ENCODE peak calls at places on chromosomes 11 and 22, in nine cellular contexts. G is H9, Q is retinal pigment epithelial cell, C is pancreas, O is endothelial cell, Z is tibial artery, X is osteocyte, V is tibial nerve, M is neural progenitor cell. W is an unnamed sample.

GRCh38 chr11:78830277-78830676 is 255.6 kb upstream of the NARS2 start:
- DNase-seq in C (no peak), O (no peak), V (no peak), Q (no peak), X (no peak), Z (no peak), G (peak), M (no peak), W (no peak)

GRCh38 chr22:30159561-30160353 is 79.5 kb downstream of the HORMAD2 start:
- DNase-seq in X (no peak), G (no peak), C (no peak), M (no peak), Q (peak), O (no peak), Z (no peak), V (no peak), W (no peak)

GRCh38 chr22:30878516-30879365 is 89.8 kb downstream of the MORC2 start:
- DNase-seq in C (no peak), V (no peak), G (no peak), Q (no peak), O (no peak), Z (no peak), X (no peak), M (no peak), W (no peak)

GRCh38 chr11:6219359-6219758 is 14.0 kb downstream of the C11orf42 start:
- DNase-seq in C (no peak), O (peak), Z (no peak), G (no peak), X (no peak), M (no peak), Q (no peak), V (no peak), W (no peak)

GRCh38 chr11:124817036-124817435 is 16.8 kb upstream of the MSANTD2 start:
- DNase-seq in C (no peak), G (no peak), V (no peak), Q (no peak), M (no peak), X (peak), O (no peak), Z (no peak), W (no peak)

GRCh38 chr22:40276877-40277823 is 69.2 kb upstream of the ADSL start:
- DNase-seq in M (no peak), Q (no peak), X (peak), O (no peak), Z (peak), G (no peak), C (no peak), V (no peak), W (no peak)

GRCh38 chr11:76641905-76642304 is 28.6 kb downstream of the LRRC32 start:
- DNase-seq in V (no peak), X (peak), C (no peak), M (no peak), Q (no peak), G (no peak), Z (no peak), O (peak), W (no peak)

GRCh38 chr11:67435727-67436458 is 1.6 kb downstream of the PTPRCAP start:
- DNase-seq in C (no peak), M (no peak), G (no peak), V (no peak), O (no peak), Q (no peak), X (no peak), Z (peak), W (no peak)

GRCh38 chr11:110130642-110131238 is 37.5 kb downstream of the ZC3H12C start:
- DNase-seq in C (no peak), X (no peak), M (peak), G (peak), V (no peak), Z (no peak), Q (peak), O (no peak), W (no peak)

GRCh38 chr11:61906522-61906909 is 10.8 kb downstream of the RAB3IL1 start:
- DNase-seq in M (no peak), G (no peak), Z (no peak), X (no peak), C (no peak), O (no peak), V (no peak), Q (no peak), W (no peak)

GRCh38 chr11:77407613-77408012 is 66.3 kb downstream of the PAK1 start:
- DNase-seq in C (peak), O (no peak), M (no peak), Z (no peak), Q (peak), X (no peak), G (no peak), V (no peak), W (no peak)

GRCh38 chr22:21807545-21807944 is 59.9 kb downstream of the MAPK1 start:
- DNase-seq in V (no peak), X (no peak), O (no peak), C (no peak), G (no peak), M (no peak), Q (no peak), Z (no peak), W (no peak)

GRCh38 chr11:124867700-124868099 is 2.5 kb downstream of the ROBO3 start:
- DNase-seq in X (no peak), Z (no peak), M (peak), O (no peak), G (peak), C (no peak), Q (no peak), V (no peak), W (no peak)

GRCh38 chr11:115695677-115696451 is 191.6 kb upstream of the CADM1 start:
- DNase-seq in V (no peak), C (no peak), Q (no peak), Z (no peak), X (no peak), O (no peak), G (no peak), M (peak), W (no peak)

GRCh38 chr22:35688913-35689675 is 28.6 kb upstream of the APOL5 start:
- DNase-seq in Q (no peak), Z (no peak), M (no peak), X (peak), C (no peak), V (no peak), O (no peak), G (no peak), W (no peak)

GRCh38 chr11:93444671-93445073 is 98.5 kb downstream of the SMCO4 start:
- DNase-seq in X (no peak), Q (peak), Z (no peak), G (peak), C (peak), V (no peak), M (peak), O (no peak), W (no peak)

GRCh38 chr22:32544953-32545558 is 70.4 kb downstream of the FBXO7 start:
- DNase-seq in G (no peak), Q (no peak), O (no peak), V (no peak), M (no peak), C (no peak), X (no peak), Z (no peak), W (no peak)

GRCh38 chr11:111846063-111846462 is 25.3 kb downstream of the ALG9 start:
- DNase-seq in C (no peak), X (no peak), G (no peak), Z (no peak), Q (no peak), O (no peak), M (no peak), V (no peak), W (no peak)

GRCh38 chr11:72707032-72707431 is 32.8 kb upstream of the PDE2A start:
- DNase-seq in C (no peak), X (no peak), M (no peak), G (no peak), V (no peak), Z (no peak), Q (no peak), O (no peak), W (no peak)

GRCh38 chr11:123194308-123195181 is 503 bp downstream of the CLMP start:
- DNase-seq in V (no peak), G (peak), C (no peak), M (peak), Q (no peak), X (no peak), Z (peak), O (peak), W (peak)

GRCh38 chr11:60984149-60984548 is 12.7 kb downstream of the CD6 start:
- DNase-seq in M (no peak), X (no peak), Q (no peak), Z (no peak), C (no peak), O (no peak), G (no peak), V (no peak), W (no peak)

GRCh38 chr11:110415081-110415480 is 14.7 kb upstream of the FDX1 start:
- DNase-seq in Q (no peak), G (no peak), C (no peak), V (no peak), X (no peak), Z (no peak), M (no peak), O (no peak), W (no peak)

GRCh38 chr11:122137081-122137793 is 21.2 kb upstream of the BLID start:
- DNase-seq in O (no peak), V (no peak), M (no peak), X (no peak), C (no peak), G (no peak), Z (no peak), Q (peak), W (no peak)

GRCh38 chr11:14620027-14620511 is 23.5 kb upstream of the PDE3B start:
- DNase-seq in G (no peak), V (no peak), Q (no peak), Z (no peak), X (no peak), O (no peak), C (no peak), M (no peak), W (no peak)

GRCh38 chr11:45045692-45046471 is 95.2 kb upstream of the TP53I11 start:
- DNase-seq in O (peak), G (no peak), Z (peak), Q (no peak), C (peak), M (no peak), V (peak), X (no peak), W (no peak)

GRCh38 chr11:57596266-57596885 is 1.1 kb upstream of the SERPING1 start:
- DNase-seq in V (no peak), O (no peak), X (no peak), G (no peak), Q (no peak), C (no peak), M (no peak), Z (peak), W (no peak)

GRCh38 chr11:15716550-15716949 is 601.8 kb downstream of the INSC start:
- DNase-seq in G (no peak), M (no peak), O (no peak), X (no peak), Z (no peak), Q (no peak), C (no peak), V (no peak), W (no peak)

GRCh38 chr11:76674517-76675400 is 4.2 kb upstream of the LRRC32 start:
- DNase-seq in V (no peak), O (no peak), M (peak), Q (no peak), C (no peak), G (no peak), Z (no peak), X (no peak), W (no peak)

GRCh38 chr11:17828311-17828751 is 93.8 kb downstream of the KCNC1 start:
- DNase-seq in C (no peak), X (no peak), Q (no peak), G (no peak), M (no peak), V (no peak), Z (no peak), O (no peak), W (no peak)

GRCh38 chr11:32487270-32487669 is 51.9 kb upstream of the WT1 start:
- DNase-seq in X (no peak), V (no peak), Q (no peak), M (peak), C (no peak), G (peak), O (peak), Z (no peak), W (no peak)

GRCh38 chr11:4664791-4665190 is 21.0 kb downstream of the OR51E1 start:
- DNase-seq in C (no peak), X (no peak), Q (no peak), G (no peak), O (no peak), M (no peak), Z (no peak), V (no peak), W (no peak)

GRCh38 chr11:126969865-126970479 is 30.6 kb downstream of the KIRREL3 start:
- DNase-seq in O (peak), Z (no peak), X (no peak), C (no peak), Q (no peak), M (peak), G (peak), V (no peak), W (no peak)

DNA sequence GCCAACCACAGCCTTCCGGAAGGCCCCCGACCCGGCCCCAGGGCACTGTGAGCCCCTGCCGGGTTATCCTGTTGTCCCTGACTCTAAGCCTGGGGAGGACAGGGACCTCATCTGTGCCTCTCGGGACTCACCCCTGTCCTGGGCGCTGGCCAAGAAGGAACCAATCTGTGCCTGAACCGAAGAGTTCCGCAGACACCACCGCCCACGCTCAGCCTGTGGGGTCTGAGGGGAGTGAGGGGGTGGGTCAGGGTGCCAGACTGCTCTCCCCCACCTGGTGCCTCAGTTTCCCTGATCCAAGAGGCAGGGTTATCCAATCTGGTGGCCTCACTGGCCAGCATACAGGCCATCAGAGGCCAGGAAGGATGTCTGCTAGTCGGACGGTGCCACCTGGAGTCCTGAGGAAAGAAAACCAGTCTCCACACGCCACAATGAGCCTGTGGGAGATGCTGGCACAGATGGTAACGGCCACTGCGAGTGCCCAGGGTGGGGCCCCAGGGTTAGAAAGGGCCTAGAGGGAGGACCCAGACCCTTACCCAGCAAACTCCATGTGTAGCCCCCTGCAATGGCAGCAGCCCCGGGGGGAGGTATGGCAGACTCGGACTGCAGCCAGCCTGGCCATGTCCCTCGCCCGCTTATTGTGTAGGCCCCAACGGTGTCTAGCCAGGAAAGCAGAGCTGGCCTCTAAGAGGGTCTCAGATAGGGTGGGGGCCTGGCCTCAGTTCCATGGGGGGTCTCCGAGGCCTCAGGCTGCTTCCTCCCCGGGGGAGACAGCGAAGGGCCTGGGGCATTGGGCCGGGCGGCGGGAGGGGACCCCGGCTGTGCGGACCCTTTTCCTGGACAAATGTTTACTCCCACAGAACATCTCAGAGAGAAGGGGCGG is 827 bp upstream of the TNNT3 start:
- DNase-seq in O (no peak), G (no peak), Z (no peak), V (no peak), C (no peak), X (no peak), M (no peak), Q (no peak), W (no peak)
- TF ChIP-seq CTCF in O (no peak), G (no peak), Z (peak), V (no peak), C (no peak), X (peak), M (no peak), Q (peak), W (no peak)

GRCh38 chr22:44667829-44668189 is 34.2 kb upstream of the PRR5 start:
- DNase-seq in M (no peak), X (no peak), Z (no peak), G (peak), O (no peak), C (no peak), Q (no peak), V (no peak), W (no peak)

GRCh38 chr22:44670220-44670983 is 31.6 kb upstream of the PRR5 start:
- DNase-seq in Z (no peak), X (no peak), C (no peak), G (no peak), M (no peak), V (no peak), Q (no peak), O (no peak), W (no peak)

GRCh38 chr22:44668190-44668885 is 33.7 kb upstream of the PRR5 start:
- DNase-seq in X (no peak), G (peak), V (no peak), M (peak), O (peak), Z (no peak), C (no peak), Q (no peak), W (no peak)

GRCh38 chr22:44668886-44669724 is 32.9 kb upstream of the PRR5 start:
- DNase-seq in V (no peak), G (no peak), X (no peak), C (no peak), O (no peak), Z (peak), M (no peak), Q (no peak), W (no peak)

GRCh38 chr22:44669725-44670027 is 32.3 kb upstream of the PRR5 start:
- DNase-seq in V (no peak), Q (no peak), M (peak), X (no peak), Z (no peak), O (peak), C (no peak), G (peak), W (no peak)
- TF ChIP-seq CTCF in V (no peak), Q (peak), M (peak), X (peak), Z (no peak), O (peak), C (no peak), G (peak), W (peak)

DNA sequence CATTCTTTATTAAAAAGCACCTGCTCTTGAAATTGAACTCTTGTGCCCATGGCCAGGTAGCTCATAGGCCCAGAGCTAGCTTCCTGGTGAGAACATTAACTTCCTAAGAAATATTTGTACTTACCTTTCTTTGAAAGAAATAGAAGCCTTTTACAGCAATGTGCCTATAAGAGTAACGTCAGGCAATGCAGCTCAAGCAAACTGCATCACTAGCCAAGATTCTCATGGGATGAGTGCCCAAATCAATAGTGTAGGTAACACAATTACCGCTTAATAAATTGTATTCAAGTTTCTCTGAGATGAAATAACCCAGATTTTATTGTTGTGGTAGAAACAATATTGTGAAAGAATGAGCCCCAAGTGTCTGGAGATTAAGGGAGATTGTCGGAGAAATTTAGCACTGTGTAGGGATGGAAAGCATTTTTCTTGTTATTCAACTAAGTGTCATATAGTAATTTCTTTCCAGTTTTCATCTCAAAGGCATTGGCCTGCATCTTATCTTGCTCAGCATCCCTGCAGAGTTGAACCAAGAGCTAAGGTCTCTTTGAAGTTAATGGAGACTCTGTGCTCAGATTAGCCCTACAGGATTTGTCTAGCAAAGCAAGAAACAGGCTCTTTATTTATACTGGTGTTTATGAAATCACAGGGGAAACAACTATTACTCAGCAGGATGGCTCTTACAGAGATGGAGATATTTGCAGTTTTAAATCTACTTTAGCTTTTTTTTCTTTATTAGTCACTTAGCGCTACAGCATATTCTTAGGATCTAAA is 321.0 kb upstream of the PDGFD start:
- DNase-seq in X (no peak), V (no peak), Z (no peak), M (peak), C (peak), G (no peak), O (no peak), Q (no peak), W (no peak)
- TF ChIP-seq CTCF in X (no peak), V (no peak), Z (no peak), M (no peak), C (no peak), G (no peak), O (no peak), Q (no peak), W (no peak)

GRCh38 chr11:114159802-114160588 is 100.5 kb downstream of the ZBTB16 start:
- DNase-seq in O (peak), Q (peak), G (peak), V (peak), Z (peak), M (peak), C (peak), X (peak), W (peak)
- TF ChIP-seq CTCF in O (no peak), Q (no peak), G (no peak), V (no peak), Z (peak), M (no peak), C (no peak), X (no peak), W (peak)

GRCh38 chr11:120115272-120116000 is 22.5 kb downstream of the TRIM29 start:
- DNase-seq in O (no peak), Q (no peak), C (no peak), V (no peak), M (no peak), G (no peak), X (no peak), Z (no peak), W (no peak)
- TF ChIP-seq CTCF in O (no peak), Q (peak), C (no peak), V (no peak), M (peak), G (peak), X (no peak), Z (no peak), W (no peak)